ENCODE peak calls at places on chromosomes 11 and 22, in six cellular contexts. One of them, this sample, is unnamed.

GRCh38 chr11:99370557-99371200 is 349.9 kb downstream of the CNTN5 start:
- DNase-seq in stimulated activated CD4-positive, alpha-beta T cell treated with anti-CD3 and anti-CD28 coated beads, Interleukin-1b, Interleukin-23, amount 100 ng/mL, for 24 hours: no peak
- DNase-seq in RPMI8226: no peak
- DNase-seq in activated naive CD8-positive, alpha-beta T cell treated with anti-CD3 and anti-CD28 coated beads, Interleukin-2, amount 50 U/mL, for 24 hours: no peak
- DNase-seq in progenitor cell of endocrine pancreas: no peak
- DNase-seq in NCI-H1417: no peak
- DNase-seq in this sample: no peak

GRCh38 chr11:12159351-12160099 is 49.1 kb downstream of the MICAL2 start:
- DNase-seq in stimulated activated CD4-positive, alpha-beta T cell treated with anti-CD3 and anti-CD28 coated beads, Interleukin-1b, Interleukin-23, amount 100 ng/mL, for 24 hours: no peak
- DNase-seq in RPMI8226: no peak
- DNase-seq in activated naive CD8-positive, alpha-beta T cell treated with anti-CD3 and anti-CD28 coated beads, Interleukin-2, amount 50 U/mL, for 24 hours: peak; percentile 3
- DNase-seq in progenitor cell of endocrine pancreas: no peak
- DNase-seq in NCI-H1417: no peak
- DNase-seq in this sample: no peak

GRCh38 chr22:37060801-37061610 is 9.5 kb downstream of the KCTD17 start:
- DNase-seq in stimulated activated CD4-positive, alpha-beta T cell treated with anti-CD3 and anti-CD28 coated beads, Interleukin-1b, Interleukin-23, amount 100 ng/mL, for 24 hours: no peak
- DNase-seq in RPMI8226: no peak
- DNase-seq in activated naive CD8-positive, alpha-beta T cell treated with anti-CD3 and anti-CD28 coated beads, Interleukin-2, amount 50 U/mL, for 24 hours: peak; percentile 71
- DNase-seq in progenitor cell of endocrine pancreas: no peak
- DNase-seq in NCI-H1417: peak; percentile 17
- DNase-seq in this sample: no peak

GRCh38 chr11:65849366-65849765 is 8.6 kb downstream of the CFL1 start:
- DNase-seq in stimulated activated CD4-positive, alpha-beta T cell treated with anti-CD3 and anti-CD28 coated beads, Interleukin-1b, Interleukin-23, amount 100 ng/mL, for 24 hours: no peak
- DNase-seq in RPMI8226: no peak
- DNase-seq in activated naive CD8-positive, alpha-beta T cell treated with anti-CD3 and anti-CD28 coated beads, Interleukin-2, amount 50 U/mL, for 24 hours: no peak
- DNase-seq in progenitor cell of endocrine pancreas: no peak
- DNase-seq in NCI-H1417: no peak
- DNase-seq in this sample: no peak

GRCh38 chr11:19698493-19699292 is 13.9 kb upstream of the NAV2 start:
- DNase-seq in stimulated activated CD4-positive, alpha-beta T cell treated with anti-CD3 and anti-CD28 coated beads, Interleukin-1b, Interleukin-23, amount 100 ng/mL, for 24 hours: no peak
- DNase-seq in RPMI8226: no peak
- DNase-seq in activated naive CD8-positive, alpha-beta T cell treated with anti-CD3 and anti-CD28 coated beads, Interleukin-2, amount 50 U/mL, for 24 hours: no peak
- DNase-seq in progenitor cell of endocrine pancreas: no peak
- DNase-seq in NCI-H1417: no peak
- DNase-seq in this sample: no peak

GRCh38 chr22:41504397-41504796 is 35.5 kb downstream of the ACO2 start:
- DNase-seq in stimulated activated CD4-positive, alpha-beta T cell treated with anti-CD3 and anti-CD28 coated beads, Interleukin-1b, Interleukin-23, amount 100 ng/mL, for 24 hours: no peak
- DNase-seq in RPMI8226: no peak
- DNase-seq in activated naive CD8-positive, alpha-beta T cell treated with anti-CD3 and anti-CD28 coated beads, Interleukin-2, amount 50 U/mL, for 24 hours: no peak
- DNase-seq in progenitor cell of endocrine pancreas: no peak
- DNase-seq in NCI-H1417: no peak
- DNase-seq in this sample: no peak

GRCh38 chr11:119739021-119739703 is 10.2 kb upstream of the NECTIN1 start:
- DNase-seq in stimulated activated CD4-positive, alpha-beta T cell treated with anti-CD3 and anti-CD28 coated beads, Interleukin-1b, Interleukin-23, amount 100 ng/mL, for 24 hours: no peak
- DNase-seq in RPMI8226: no peak
- DNase-seq in activated naive CD8-positive, alpha-beta T cell treated with anti-CD3 and anti-CD28 coated beads, Interleukin-2, amount 50 U/mL, for 24 hours: no peak
- DNase-seq in progenitor cell of endocrine pancreas: no peak
- DNase-seq in NCI-H1417: no peak
- DNase-seq in this sample: no peak

GRCh38 chr11:9569588-9570164 is 3.8 kb upstream of the WEE1 start:
- DNase-seq in stimulated activated CD4-positive, alpha-beta T cell treated with anti-CD3 and anti-CD28 coated beads, Interleukin-1b, Interleukin-23, amount 100 ng/mL, for 24 hours: no peak
- DNase-seq in RPMI8226: no peak
- DNase-seq in activated naive CD8-positive, alpha-beta T cell treated with anti-CD3 and anti-CD28 coated beads, Interleukin-2, amount 50 U/mL, for 24 hours: no peak
- DNase-seq in progenitor cell of endocrine pancreas: no peak
- DNase-seq in NCI-H1417: peak; percentile 52
- DNase-seq in this sample: no peak

GRCh38 chr11:16603890-16604783 is 134.3 kb upstream of the C11orf58 start:
- DNase-seq in stimulated activated CD4-positive, alpha-beta T cell treated with anti-CD3 and anti-CD28 coated beads, Interleukin-1b, Interleukin-23, amount 100 ng/mL, for 24 hours: no peak
- DNase-seq in RPMI8226: no peak
- DNase-seq in activated naive CD8-positive, alpha-beta T cell treated with anti-CD3 and anti-CD28 coated beads, Interleukin-2, amount 50 U/mL, for 24 hours: no peak
- DNase-seq in progenitor cell of endocrine pancreas: no peak
- DNase-seq in NCI-H1417: no peak
- DNase-seq in this sample: peak; percentile 74

GRCh38 chr11:13494051-13494450 is 1.7 kb downstream of the PTH start:
- DNase-seq in stimulated activated CD4-positive, alpha-beta T cell treated with anti-CD3 and anti-CD28 coated beads, Interleukin-1b, Interleukin-23, amount 100 ng/mL, for 24 hours: no peak
- DNase-seq in RPMI8226: no peak
- DNase-seq in activated naive CD8-positive, alpha-beta T cell treated with anti-CD3 and anti-CD28 coated beads, Interleukin-2, amount 50 U/mL, for 24 hours: no peak
- DNase-seq in progenitor cell of endocrine pancreas: no peak
- DNase-seq in NCI-H1417: no peak
- DNase-seq in this sample: no peak

GRCh38 chr11:75031771-75032549 is 43.2 kb downstream of the NEU3 start:
- DNase-seq in stimulated activated CD4-positive, alpha-beta T cell treated with anti-CD3 and anti-CD28 coated beads, Interleukin-1b, Interleukin-23, amount 100 ng/mL, for 24 hours: peak; percentile 48
- DNase-seq in RPMI8226: peak; percentile 80
- DNase-seq in activated naive CD8-positive, alpha-beta T cell treated with anti-CD3 and anti-CD28 coated beads, Interleukin-2, amount 50 U/mL, for 24 hours: peak; percentile 76
- DNase-seq in progenitor cell of endocrine pancreas: peak; percentile 73
- DNase-seq in NCI-H1417: peak; percentile 51
- DNase-seq in this sample: peak; percentile 85

GRCh38 chr22:30277547-30278344 is 11.1 kb upstream of the OSM start:
- DNase-seq in stimulated activated CD4-positive, alpha-beta T cell treated with anti-CD3 and anti-CD28 coated beads, Interleukin-1b, Interleukin-23, amount 100 ng/mL, for 24 hours: no peak
- DNase-seq in RPMI8226: peak; percentile 44
- DNase-seq in activated naive CD8-positive, alpha-beta T cell treated with anti-CD3 and anti-CD28 coated beads, Interleukin-2, amount 50 U/mL, for 24 hours: no peak
- DNase-seq in progenitor cell of endocrine pancreas: no peak
- DNase-seq in NCI-H1417: no peak
- DNase-seq in this sample: no peak

GRCh38 chr11:90179923-90180322 is 42.9 kb downstream of the CHORDC1 start:
- DNase-seq in stimulated activated CD4-positive, alpha-beta T cell treated with anti-CD3 and anti-CD28 coated beads, Interleukin-1b, Interleukin-23, amount 100 ng/mL, for 24 hours: no peak
- DNase-seq in RPMI8226: no peak
- DNase-seq in activated naive CD8-positive, alpha-beta T cell treated with anti-CD3 and anti-CD28 coated beads, Interleukin-2, amount 50 U/mL, for 24 hours: no peak
- DNase-seq in progenitor cell of endocrine pancreas: no peak
- DNase-seq in NCI-H1417: no peak
- DNase-seq in this sample: no peak

GRCh38 chr11:63841554-63841953 is 2.6 kb downstream of the MARK2 start:
- DNase-seq in stimulated activated CD4-positive, alpha-beta T cell treated with anti-CD3 and anti-CD28 coated beads, Interleukin-1b, Interleukin-23, amount 100 ng/mL, for 24 hours: no peak
- DNase-seq in RPMI8226: no peak
- DNase-seq in activated naive CD8-positive, alpha-beta T cell treated with anti-CD3 and anti-CD28 coated beads, Interleukin-2, amount 50 U/mL, for 24 hours: no peak
- DNase-seq in progenitor cell of endocrine pancreas: no peak
- DNase-seq in NCI-H1417: no peak
- DNase-seq in this sample: no peak

GRCh38 chr11:62061356-62062222 is 62.2 kb upstream of the INCENP start:
- DNase-seq in stimulated activated CD4-positive, alpha-beta T cell treated with anti-CD3 and anti-CD28 coated beads, Interleukin-1b, Interleukin-23, amount 100 ng/mL, for 24 hours: no peak
- DNase-seq in RPMI8226: peak; percentile 39
- DNase-seq in activated naive CD8-positive, alpha-beta T cell treated with anti-CD3 and anti-CD28 coated beads, Interleukin-2, amount 50 U/mL, for 24 hours: no peak
- DNase-seq in progenitor cell of endocrine pancreas: no peak
- DNase-seq in NCI-H1417: no peak
- DNase-seq in this sample: peak; percentile 15

GRCh38 chr11:23727821-23728220 is 769.0 kb upstream of the LUZP2 start:
- DNase-seq in stimulated activated CD4-positive, alpha-beta T cell treated with anti-CD3 and anti-CD28 coated beads, Interleukin-1b, Interleukin-23, amount 100 ng/mL, for 24 hours: no peak
- DNase-seq in RPMI8226: no peak
- DNase-seq in activated naive CD8-positive, alpha-beta T cell treated with anti-CD3 and anti-CD28 coated beads, Interleukin-2, amount 50 U/mL, for 24 hours: no peak
- DNase-seq in progenitor cell of endocrine pancreas: no peak
- DNase-seq in NCI-H1417: no peak
- DNase-seq in this sample: no peak

GRCh38 chr11:106389096-106389495 is 311.6 kb downstream of the AASDHPPT start:
- DNase-seq in stimulated activated CD4-positive, alpha-beta T cell treated with anti-CD3 and anti-CD28 coated beads, Interleukin-1b, Interleukin-23, amount 100 ng/mL, for 24 hours: no peak
- DNase-seq in RPMI8226: no peak
- DNase-seq in activated naive CD8-positive, alpha-beta T cell treated with anti-CD3 and anti-CD28 coated beads, Interleukin-2, amount 50 U/mL, for 24 hours: no peak
- DNase-seq in progenitor cell of endocrine pancreas: no peak
- DNase-seq in NCI-H1417: no peak
- DNase-seq in this sample: no peak

GRCh38 chr11:4416306-4416705 is 22.8 kb upstream of the TRIM21 start:
- DNase-seq in stimulated activated CD4-positive, alpha-beta T cell treated with anti-CD3 and anti-CD28 coated beads, Interleukin-1b, Interleukin-23, amount 100 ng/mL, for 24 hours: no peak
- DNase-seq in RPMI8226: no peak
- DNase-seq in activated naive CD8-positive, alpha-beta T cell treated with anti-CD3 and anti-CD28 coated beads, Interleukin-2, amount 50 U/mL, for 24 hours: no peak
- DNase-seq in progenitor cell of endocrine pancreas: no peak
- DNase-seq in NCI-H1417: no peak
- DNase-seq in this sample: no peak

GRCh38 chr11:44600739-44601416 is 35.4 kb downstream of the CD82 start:
- DNase-seq in stimulated activated CD4-positive, alpha-beta T cell treated with anti-CD3 and anti-CD28 coated beads, Interleukin-1b, Interleukin-23, amount 100 ng/mL, for 24 hours: no peak
- DNase-seq in RPMI8226: no peak
- DNase-seq in activated naive CD8-positive, alpha-beta T cell treated with anti-CD3 and anti-CD28 coated beads, Interleukin-2, amount 50 U/mL, for 24 hours: peak; percentile 33
- DNase-seq in progenitor cell of endocrine pancreas: no peak
- DNase-seq in NCI-H1417: no peak
- DNase-seq in this sample: peak; percentile 88

GRCh38 chr22:42697542-42698013 is 23.1 kb downstream of the A4GALT start:
- DNase-seq in stimulated activated CD4-positive, alpha-beta T cell treated with anti-CD3 and anti-CD28 coated beads, Interleukin-1b, Interleukin-23, amount 100 ng/mL, for 24 hours: no peak
- DNase-seq in RPMI8226: no peak
- DNase-seq in activated naive CD8-positive, alpha-beta T cell treated with anti-CD3 and anti-CD28 coated beads, Interleukin-2, amount 50 U/mL, for 24 hours: no peak
- DNase-seq in progenitor cell of endocrine pancreas: no peak
- DNase-seq in NCI-H1417: no peak
- DNase-seq in this sample: no peak

This sample was measured in spleen.